ENCODE peak calls at places on chromosomes 3 and 15, in seven cellular contexts. One of them, this sample, is unnamed.

GRCh38 chr15:88810449-88810848 is 7.2 kb downstream of the ACAN start:
- DNase-seq in HepG2: no peak
- DNase-seq in SK-N-SH: no peak
- DNase-seq in GM12878: no peak
- DNase-seq in K562: no peak
- DNase-seq in A549: no peak
- DNase-seq in H1: no peak
- DNase-seq in this sample: peak; percentile 49

GRCh38 chr3:29384640-29385039 is 103.8 kb downstream of the RBMS3 start:
- DNase-seq in SK-N-SH: peak; percentile 34
- DNase-seq in K562: no peak
- DNase-seq in H1: no peak
- DNase-seq in HepG2: no peak
- DNase-seq in A549: no peak
- DNase-seq in GM12878: no peak
- DNase-seq in this sample: peak; percentile 65

GRCh38 chr3:160830792-160831191 is 74.8 kb downstream of the PPM1L start:
- DNase-seq in K562: no peak
- DNase-seq in H1: no peak
- DNase-seq in GM12878: no peak
- DNase-seq in HepG2: no peak
- DNase-seq in A549: no peak
- DNase-seq in SK-N-SH: no peak
- DNase-seq in this sample: no peak

GRCh38 chr3:49173116-49173791 is 1.9 kb downstream of the KLHDC8B start:
- DNase-seq in A549: no peak
- DNase-seq in GM12878: no peak
- DNase-seq in SK-N-SH: peak; percentile 88
- DNase-seq in K562: peak; percentile 78
- DNase-seq in HepG2: peak; percentile 41
- DNase-seq in H1: peak; percentile 56
- DNase-seq in this sample: no peak

GRCh38 chr15:101013151-101013550 is 94.0 kb downstream of the LRRK1 start:
- DNase-seq in H1: no peak
- DNase-seq in SK-N-SH: no peak
- DNase-seq in HepG2: no peak
- DNase-seq in A549: no peak
- DNase-seq in K562: no peak
- DNase-seq in GM12878: no peak
- DNase-seq in this sample: no peak

GRCh38 chr15:68553994-68554715 is 24.6 kb upstream of the CORO2B start:
- DNase-seq in A549: peak; percentile 71
- DNase-seq in HepG2: peak; percentile 61
- DNase-seq in K562: peak; percentile 77
- DNase-seq in H1: peak; percentile 94
- DNase-seq in GM12878: no peak
- DNase-seq in SK-N-SH: peak; percentile 73
- DNase-seq in this sample: peak; percentile 58

GRCh38 chr15:85337398-85338074 is 42.9 kb upstream of the AKAP13 start:
- DNase-seq in GM12878: no peak
- DNase-seq in H1: no peak
- DNase-seq in A549: no peak
- DNase-seq in SK-N-SH: no peak
- DNase-seq in K562: no peak
- DNase-seq in HepG2: no peak
- DNase-seq in this sample: no peak

GRCh38 chr15:67180035-67180434 is 74.4 kb downstream of the AAGAB start:
- DNase-seq in H1: no peak
- DNase-seq in HepG2: no peak
- DNase-seq in GM12878: no peak
- DNase-seq in SK-N-SH: no peak
- DNase-seq in A549: no peak
- DNase-seq in K562: no peak
- DNase-seq in this sample: no peak

GRCh38 chr15:72285402-72285801 is 13.0 kb upstream of the PARP6 start:
- DNase-seq in HepG2: no peak
- DNase-seq in K562: no peak
- DNase-seq in GM12878: no peak
- DNase-seq in A549: peak; percentile 16
- DNase-seq in H1: peak; percentile 59
- DNase-seq in SK-N-SH: peak; percentile 31
- DNase-seq in this sample: no peak

GRCh38 chr3:45054196-45054857 is 28.2 kb downstream of the CLEC3B start:
- DNase-seq in SK-N-SH: no peak
- DNase-seq in A549: peak; percentile 13
- DNase-seq in K562: no peak
- DNase-seq in H1: no peak
- DNase-seq in HepG2: no peak
- DNase-seq in GM12878: no peak
- DNase-seq in this sample: peak; percentile 85

GRCh38 chr3:70829101-70829500 is 516.7 kb upstream of the MDFIC2 start:
- DNase-seq in HepG2: no peak
- DNase-seq in A549: peak; percentile 9
- DNase-seq in SK-N-SH: no peak
- DNase-seq in H1: no peak
- DNase-seq in GM12878: no peak
- DNase-seq in K562: no peak
- DNase-seq in this sample: peak; percentile 88

GRCh38 chr3:57856675-57857074 is 100.6 kb downstream of the SLMAP start:
- DNase-seq in GM12878: no peak
- DNase-seq in SK-N-SH: peak; percentile 7
- DNase-seq in HepG2: no peak
- DNase-seq in K562: peak; percentile 4
- DNase-seq in H1: no peak
- DNase-seq in A549: peak; percentile 33
- DNase-seq in this sample: peak; percentile 44

GRCh38 chr3:101928890-101929289 is 79.6 kb downstream of the NFKBIZ start:
- DNase-seq in A549: peak; percentile 51
- DNase-seq in GM12878: no peak
- DNase-seq in H1: no peak
- DNase-seq in HepG2: no peak
- DNase-seq in K562: no peak
- DNase-seq in SK-N-SH: no peak
- DNase-seq in this sample: peak; percentile 73

GRCh38 chr3:183443395-183444132 is 15.1 kb upstream of the MCF2L2 start:
- DNase-seq in SK-N-SH: no peak
- DNase-seq in A549: no peak
- DNase-seq in HepG2: peak; percentile 9
- DNase-seq in H1: no peak
- DNase-seq in K562: no peak
- DNase-seq in GM12878: no peak
- DNase-seq in this sample: no peak

GRCh38 chr3:157581331-157581730 is 78.1 kb upstream of the VEPH1 start:
- DNase-seq in GM12878: no peak
- DNase-seq in K562: no peak
- DNase-seq in HepG2: no peak
- DNase-seq in H1: no peak
- DNase-seq in SK-N-SH: no peak
- DNase-seq in A549: no peak
- DNase-seq in this sample: peak; percentile 60

GRCh38 chr15:87227846-87228245 is 1028.7 kb downstream of the NTRK3 start:
- DNase-seq in GM12878: no peak
- DNase-seq in A549: no peak
- DNase-seq in H1: no peak
- DNase-seq in HepG2: no peak
- DNase-seq in SK-N-SH: no peak
- DNase-seq in K562: no peak
- DNase-seq in this sample: peak; percentile 12

GRCh38 chr3:72606005-72606800 is 242.0 kb downstream of the SHQ1 start:
- DNase-seq in A549: no peak
- DNase-seq in GM12878: no peak
- DNase-seq in SK-N-SH: no peak
- DNase-seq in H1: no peak
- DNase-seq in K562: no peak
- DNase-seq in HepG2: peak; percentile 65
- DNase-seq in this sample: no peak

GRCh38 chr3:85796140-85796539 is 837.4 kb downstream of the CADM2 start:
- DNase-seq in H1: no peak
- DNase-seq in K562: no peak
- DNase-seq in A549: no peak
- DNase-seq in GM12878: no peak
- DNase-seq in SK-N-SH: no peak
- DNase-seq in HepG2: no peak
- DNase-seq in this sample: no peak

GRCh38 chr15:101027273-101027901 is 108.2 kb downstream of the LRRK1 start:
- DNase-seq in HepG2: no peak
- DNase-seq in SK-N-SH: no peak
- DNase-seq in H1: peak; percentile 46
- DNase-seq in A549: no peak
- DNase-seq in GM12878: no peak
- DNase-seq in K562: no peak
- DNase-seq in this sample: no peak

GRCh38 chr15:90460142-90460824 is 69.4 kb upstream of the CRTC3 start:
- DNase-seq in HepG2: peak; percentile 42
- DNase-seq in K562: no peak
- DNase-seq in H1: no peak
- DNase-seq in A549: no peak
- DNase-seq in GM12878: no peak
- DNase-seq in SK-N-SH: no peak
- DNase-seq in this sample: no peak

GRCh38 chr15:90465930-90466567 is 63.7 kb upstream of the CRTC3 start:
- DNase-seq in H1: no peak
- DNase-seq in K562: no peak
- DNase-seq in GM12878: no peak
- DNase-seq in A549: no peak
- DNase-seq in HepG2: no peak
- DNase-seq in SK-N-SH: no peak
- DNase-seq in this sample: peak; percentile 68

GRCh38 chr15:90463381-90463780 is 66.3 kb upstream of the CRTC3 start:
- DNase-seq in K562: no peak
- DNase-seq in SK-N-SH: no peak
- DNase-seq in GM12878: no peak
- DNase-seq in H1: no peak
- DNase-seq in HepG2: no peak
- DNase-seq in A549: peak; percentile 14
- DNase-seq in this sample: peak; percentile 76

GRCh38 chr15:90469723-90470122 is 60.0 kb upstream of the CRTC3 start:
- DNase-seq in GM12878: no peak
- DNase-seq in HepG2: no peak
- DNase-seq in A549: no peak
- DNase-seq in K562: no peak
- DNase-seq in SK-N-SH: no peak
- DNase-seq in H1: no peak
- DNase-seq in this sample: no peak

GRCh38 chr15:90465140-90465929 is 64.4 kb upstream of the CRTC3 start:
- DNase-seq in SK-N-SH: no peak
- DNase-seq in K562: no peak
- DNase-seq in A549: no peak
- DNase-seq in H1: no peak
- DNase-seq in GM12878: no peak
- DNase-seq in HepG2: no peak
- DNase-seq in this sample: peak; percentile 81
- TF ChIP-seq RFX5 in SK-N-SH: no peak
- TF ChIP-seq RFX5 in K562: no peak
- TF ChIP-seq RFX5 in A549: no peak
- TF ChIP-seq RFX5 in H1: no peak
- TF ChIP-seq RFX5 in GM12878: no peak
- TF ChIP-seq RFX5 in HepG2: no peak
- TF ChIP-seq RFX5 in this sample: no peak

DNA sequence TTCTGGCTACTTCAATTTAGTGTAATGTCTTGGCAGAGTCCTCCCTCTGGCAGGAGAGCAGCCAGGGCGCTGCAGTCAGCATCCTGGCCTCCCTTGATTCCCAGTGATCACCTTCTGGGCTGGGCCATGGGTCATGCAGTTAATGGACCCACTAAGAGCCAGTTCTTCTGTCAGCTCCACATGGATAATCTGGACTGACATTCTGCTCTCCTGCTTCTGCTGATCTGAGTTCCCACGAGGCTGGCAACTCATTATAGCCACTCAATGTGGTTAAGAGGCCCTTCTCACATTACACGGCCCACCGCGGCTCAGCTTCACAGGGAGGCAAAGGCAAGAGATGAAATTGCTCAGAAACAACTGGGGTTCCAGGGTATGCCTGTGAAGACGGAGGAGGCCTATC is 94.0 kb downstream of the WDR76 start:
- DNase-seq in GM12878: no peak
- DNase-seq in A549: no peak
- DNase-seq in H1: no peak
- DNase-seq in SK-N-SH: no peak
- DNase-seq in HepG2: no peak
- DNase-seq in K562: no peak
- DNase-seq in this sample: peak; percentile 41
- TF ChIP-seq RFX5 in GM12878: no peak
- TF ChIP-seq RFX5 in A549: no peak
- TF ChIP-seq RFX5 in H1: no peak
- TF ChIP-seq RFX5 in SK-N-SH: no peak
- TF ChIP-seq RFX5 in HepG2: no peak
- TF ChIP-seq RFX5 in K562: no peak
- TF ChIP-seq RFX5 in this sample: no peak

DNA sequence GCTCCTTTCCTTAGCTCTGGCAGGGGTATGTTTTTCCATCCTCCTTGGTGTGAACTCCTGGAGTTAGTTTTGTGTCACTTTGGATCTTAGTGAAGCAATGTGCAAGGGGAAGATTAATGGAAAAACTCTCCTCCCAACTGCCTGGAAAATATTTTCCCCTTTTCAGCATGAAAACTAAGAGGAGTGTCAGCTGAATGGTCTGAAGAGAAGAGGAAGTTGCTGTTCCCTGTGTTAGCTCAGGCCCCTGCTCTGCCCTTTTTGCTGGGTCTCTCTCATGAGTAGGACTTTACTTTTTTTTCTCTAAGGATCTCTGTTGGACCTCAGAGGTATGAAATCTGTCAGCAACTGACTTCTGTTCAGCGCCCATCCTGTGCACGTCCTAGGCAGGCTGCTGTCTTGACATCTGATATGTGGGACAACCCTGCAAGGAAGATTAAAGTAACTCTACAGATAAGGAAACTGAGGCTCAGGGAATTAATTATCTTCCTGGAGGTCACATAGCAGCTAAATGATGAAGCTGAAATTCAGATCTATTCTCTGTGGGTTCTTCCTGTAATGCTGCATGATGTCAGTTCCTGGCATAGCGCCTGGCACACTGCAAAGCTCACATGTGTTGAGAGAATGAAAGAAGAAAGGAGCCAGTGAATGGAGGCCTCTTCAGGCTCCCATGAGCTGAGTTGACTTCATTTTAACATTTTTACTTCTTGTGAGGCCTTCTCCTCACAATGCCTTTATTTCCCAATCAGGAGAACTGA is 109.6 kb upstream of the GALNT15 start:
- DNase-seq in H1: no peak
- DNase-seq in GM12878: no peak
- DNase-seq in HepG2: peak; percentile 12
- DNase-seq in SK-N-SH: no peak
- DNase-seq in K562: no peak
- DNase-seq in A549: peak; percentile 51
- DNase-seq in this sample: peak; percentile 97
- TF ChIP-seq RFX5 in H1: no peak
- TF ChIP-seq RFX5 in GM12878: no peak
- TF ChIP-seq RFX5 in HepG2: no peak
- TF ChIP-seq RFX5 in SK-N-SH: no peak
- TF ChIP-seq RFX5 in K562: no peak
- TF ChIP-seq RFX5 in A549: no peak
- TF ChIP-seq RFX5 in this sample: no peak

DNA sequence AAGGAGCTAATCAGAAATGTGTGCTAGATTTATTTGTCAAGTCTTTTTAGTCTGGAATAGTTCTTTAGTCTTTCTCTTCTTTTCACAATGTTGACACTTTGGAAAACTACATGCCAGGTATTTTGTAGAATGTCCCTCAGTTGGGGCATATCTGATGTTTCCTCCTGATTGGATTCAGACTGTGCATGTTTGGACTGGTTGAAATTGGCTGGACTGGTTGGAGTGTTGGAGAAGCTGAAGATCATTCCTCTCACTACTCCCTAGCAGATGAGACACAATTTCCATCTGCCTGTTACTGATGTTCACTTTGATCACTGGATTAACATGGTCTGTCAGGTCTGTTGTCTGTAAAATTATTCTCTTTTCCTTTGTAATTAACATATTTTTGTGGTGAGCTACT is 3.7 kb downstream of the NME9 start:
- DNase-seq in GM12878: no peak
- DNase-seq in HepG2: no peak
- DNase-seq in A549: no peak
- DNase-seq in SK-N-SH: no peak
- DNase-seq in K562: no peak
- DNase-seq in H1: no peak
- DNase-seq in this sample: no peak
- TF ChIP-seq RFX5 in GM12878: no peak
- TF ChIP-seq RFX5 in HepG2: no peak
- TF ChIP-seq RFX5 in A549: no peak
- TF ChIP-seq RFX5 in SK-N-SH: no peak
- TF ChIP-seq RFX5 in K562: no peak
- TF ChIP-seq RFX5 in H1: no peak
- TF ChIP-seq RFX5 in this sample: no peak

This sample was measured in IMR-90.